ENCODE peak calls at places on chromosomes 5 and 9, in six cellular contexts. N is right atrium auricular region, R is left lung, K is tibial artery, S is sigmoid colon, J is uterus. A is an unnamed sample. For H3K36me3, the result is how much of the 10 kb centered on the place peaks cover.

GRCh38 chr5:114319821-114320220 is 42.0 kb upstream of the KCNN2 start:
- DNase-seq in N (no peak), R (no peak), K (no peak), S (no peak), J (no peak), A (no peak)

GRCh38 chr5:156473271-156473935 is 146.4 kb downstream of the SGCD start:
- DNase-seq in N (no peak), R (no peak), K (no peak), S (no peak), J (no peak), A (no peak)

GRCh38 chr5:25970906-25971489 is 1067.4 kb downstream of the CDH9 start:
- DNase-seq in N (no peak), R (no peak), K (no peak), S (no peak), J (no peak), A (no peak)

GRCh38 chr5:160539431-160539830 is 117.8 kb downstream of the PTTG1 start:
- DNase-seq in N (no peak), R (no peak), K (no peak), S (no peak), J (no peak), A (no peak)

GRCh38 chr5:122154910-122155309 is 25.6 kb downstream of the ZNF474 start:
- DNase-seq in N (no peak), R (peak), K (peak), S (peak), J (no peak), A (peak)

GRCh38 chr5:109876030-109876726 is 186.5 kb downstream of the MAN2A1 start:
- DNase-seq in N (no peak), R (no peak), K (no peak), S (no peak), J (no peak), A (no peak)

GRCh38 chr5:37791321-37791720 is 48.5 kb downstream of the GDNF start:
- DNase-seq in N (no peak), R (no peak), K (no peak), S (no peak), J (no peak), A (no peak)

GRCh38 chr9:133739408-133740280 is 1.5 kb upstream of the SARDH start:
- DNase-seq in N (no peak), R (peak), K (no peak), S (peak), J (no peak), A (no peak)

GRCh38 chr5:34652466-34652865 is 3.7 kb upstream of the RAI14 start:
- DNase-seq in N (no peak), R (no peak), K (no peak), S (no peak), J (no peak), A (no peak)

GRCh38 chr5:81393783-81394718 is at the start of gene ACOT12:
- DNase-seq in N (no peak), R (peak), K (no peak), S (peak), J (peak), A (no peak)

GRCh38 chr5:60842859-60843692 is 993 bp downstream of the ELOVL7 start:
- DNase-seq in N (no peak), R (no peak), K (no peak), S (no peak), J (no peak), A (peak)

GRCh38 chr5:57117601-57118000 is 56.3 kb upstream of the GPBP1 start:
- DNase-seq in N (no peak), R (no peak), K (no peak), S (no peak), J (no peak), A (no peak)

GRCh38 chr5:76807296-76807695 is 11.5 kb upstream of the F2RL1 start:
- DNase-seq in N (no peak), R (no peak), K (no peak), S (no peak), J (no peak), A (no peak)

GRCh38 chr9:128244443-128245226 is 31.2 kb downstream of the GOLGA2 start:
- DNase-seq in N (peak), R (peak), K (peak), S (peak), J (peak), A (peak)

GRCh38 chr9:115650768-115651167 is 502.8 kb upstream of the PAPPA start:
- DNase-seq in N (no peak), R (no peak), K (no peak), S (no peak), J (no peak), A (no peak)

GRCh38 chr5:117833666-117834065 is 1154.7 kb downstream of the DTWD2 start:
- DNase-seq in N (no peak), R (no peak), K (no peak), S (no peak), J (no peak), A (no peak)

GRCh38 chr5:106545325-106545724 is 1125.4 kb downstream of the EFNA5 start:
- DNase-seq in N (no peak), R (no peak), K (no peak), S (no peak), J (no peak), A (no peak)

GRCh38 chr5:127002390-127002789 is 28.0 kb downstream of the MARCHF3 start:
- DNase-seq in N (no peak), R (no peak), K (no peak), S (no peak), J (no peak), A (no peak)

GRCh38 chr9:5592231-5592630 is 36.7 kb upstream of the RIC1 start:
- DNase-seq in N (no peak), R (no peak), K (no peak), S (no peak), J (no peak), A (no peak)

GRCh38 chr9:115373000-115373709 is 255.2 kb upstream of the TNC start:
- DNase-seq in N (no peak), R (no peak), K (no peak), S (no peak), J (no peak), A (no peak)

GRCh38 chr5:10578292-10578663 is 14.4 kb downstream of the ANKRD33B start:
- DNase-seq in N (peak), R (no peak), K (no peak), S (no peak), J (no peak), A (no peak)

GRCh38 chr9:27548055-27548741 is 18.6 kb upstream of the MOB3B start:
- DNase-seq in N (no peak), R (no peak), K (no peak), S (no peak), J (no peak), A (no peak)

GRCh38 chr5:108917596-108917995 is 169.9 kb downstream of the FER start:
- DNase-seq in N (no peak), R (no peak), K (no peak), S (no peak), J (no peak), A (no peak)

GRCh38 chr9:124296094-124296493 is 38.3 kb downstream of the NEK6 start:
- DNase-seq in N (no peak), R (no peak), K (no peak), S (no peak), J (no peak), A (no peak)

GRCh38 chr9:124297915-124298645 is 40.3 kb downstream of the NEK6 start:
- DNase-seq in N (no peak), R (no peak), K (no peak), S (no peak), J (no peak), A (no peak)

GRCh38 chr9:124297553-124297905 is 39.8 kb downstream of the NEK6 start:
- DNase-seq in N (peak), R (no peak), K (peak), S (peak), J (peak), A (peak)

GRCh38 chr9:124295097-124295794 is 37.5 kb downstream of the NEK6 start:
- DNase-seq in N (no peak), R (no peak), K (no peak), S (peak), J (peak), A (no peak)

GRCh38 chr9:124296800-124297552 is 39.2 kb downstream of the NEK6 start:
- DNase-seq in N (no peak), R (no peak), K (no peak), S (no peak), J (no peak), A (no peak)
- H3K36me3 ChIP-seq in N (under half), R (under half), K (under half), S (under half), J (under half), A (under half)

GRCh38 chr9:34980181-34980761 is 9.3 kb upstream of the DNAJB5 start:
- DNase-seq in N (no peak), R (no peak), K (no peak), S (no peak), J (no peak), A (no peak)
- H3K27ac ChIP-seq in N (no peak), R (no peak), K (no peak), S (no peak), J (no peak), A (no peak)

GRCh38 chr5:142587354-142587965 is 98.4 kb downstream of the FGF1 start:
- DNase-seq in N (no peak), R (no peak), K (no peak), S (no peak), J (no peak), A (no peak)
- TF ChIP-seq CTCF in N (peak), R (no peak), K (peak), S (no peak), J (peak), A (peak)

DNA sequence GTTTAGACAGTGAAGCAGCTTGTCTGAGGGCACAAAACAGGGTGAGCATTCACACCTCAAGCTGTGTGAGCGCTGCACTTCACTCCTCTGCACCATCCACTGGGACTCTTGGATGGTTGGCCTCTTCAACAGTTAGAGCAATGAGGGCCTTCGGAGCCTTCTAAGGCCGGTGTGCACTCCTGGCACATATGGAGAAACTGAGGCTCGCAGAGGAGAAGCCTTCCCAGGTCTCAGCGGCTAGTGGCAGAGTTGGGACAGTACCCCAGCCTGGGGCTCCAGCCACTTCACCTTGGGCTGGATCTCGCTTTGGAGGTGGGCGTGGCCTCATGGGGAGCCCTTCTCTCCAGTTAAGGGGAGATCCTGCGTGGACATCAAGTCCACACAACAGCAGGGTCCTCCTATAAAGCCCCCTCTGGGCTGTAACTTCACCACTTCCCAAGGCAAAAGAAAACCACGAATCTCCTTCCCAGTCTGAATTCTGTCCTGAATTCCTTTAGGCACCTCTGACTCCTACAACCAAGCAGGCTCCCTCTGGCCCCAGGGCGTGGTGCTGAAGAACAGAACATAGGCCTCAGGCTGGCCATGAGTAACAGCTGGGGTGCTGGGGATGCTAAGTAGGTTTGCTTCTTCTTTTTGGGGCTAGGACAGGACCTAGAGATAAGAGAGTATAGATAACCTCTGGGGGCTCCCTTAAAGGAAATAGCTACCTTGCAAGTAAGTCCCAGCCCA is 30.5 kb upstream of the CSF1R start:
- DNase-seq in N (peak), R (no peak), K (peak), S (peak), J (peak), A (no peak)
- H3K36me3 ChIP-seq in N (half or more), R (under half), K (half or more), S (under half), J (under half), A (under half)

GRCh38 chr9:76873056-76873792 is 32.7 kb downstream of the PRUNE2 start:
- DNase-seq in N (no peak), R (no peak), K (peak), S (peak), J (no peak), A (no peak)
- H3K27ac ChIP-seq in N (no peak), R (no peak), K (peak), S (peak), J (peak), A (no peak)

A was measured in psoas muscle.